ENCODE peak calls at places on chromosomes 7 and 10, in nine cellular contexts. U is B cell; I is astrocyte of the cerebellum; T is AG09309; M is activated CD8-positive, alpha-beta memory T cell treated with anti-CD3 and anti-CD28 coated beads for 24 hours; X is naive B cell; C is aorta; Z is stimulated activated naive CD4-positive, alpha-beta T cell; R is stimulated activated naive CD8-positive, alpha-beta T cell treated with anti-CD3 and anti-CD28 coated beads, Interleukin-15, amount 100 ng/mL, for 72 hours. H is an unnamed sample.

GRCh38 chr7:100983451-100984187 is 14.3 kb downstream of the MUC12 start:
- DNase-seq in U (no peak), I (no peak), T (peak), M (no peak), X (no peak), C (peak), Z (no peak), R (no peak), H (no peak)

GRCh38 chr10:61271127-61271780 is 181.9 kb downstream of the TMEM26 start:
- DNase-seq in U (no peak), I (no peak), T (peak), M (no peak), X (no peak), C (no peak), Z (no peak), R (no peak), H (no peak)

GRCh38 chr10:105206616-105207015 is 565.5 kb downstream of the SORCS3 start:
- DNase-seq in U (no peak), I (no peak), T (no peak), M (no peak), X (no peak), C (no peak), Z (no peak), R (no peak), H (no peak)

GRCh38 chr7:28958235-28958945 is at the start of gene TRIL:
- DNase-seq in U (no peak), I (peak), T (no peak), M (peak), X (no peak), C (peak), Z (no peak), R (no peak), H (peak)

GRCh38 chr10:44463511-44464121 is 78.7 kb upstream of the CXCL12 start:
- DNase-seq in U (no peak), I (peak), T (peak), M (no peak), X (no peak), C (peak), Z (no peak), R (no peak), H (peak)

GRCh38 chr10:3887885-3888476 is 103.0 kb upstream of the KLF6 start:
- DNase-seq in U (no peak), I (peak), T (peak), M (peak), X (no peak), C (peak), Z (no peak), R (no peak), H (peak)

GRCh38 chr10:78579995-78580394 is 488.8 kb upstream of the ZMIZ1 start:
- DNase-seq in U (no peak), I (peak), T (no peak), M (no peak), X (no peak), C (peak), Z (no peak), R (no peak), H (peak)

GRCh38 chr7:461118-461452 is 58.6 kb downstream of the PDGFA start:
- DNase-seq in U (no peak), I (no peak), T (no peak), M (no peak), X (no peak), C (no peak), Z (no peak), R (no peak), H (no peak)

GRCh38 chr7:150978136-150978789 is at the start of gene KCNH2:
- DNase-seq in U (no peak), I (no peak), T (no peak), M (no peak), X (no peak), C (no peak), Z (peak), R (no peak), H (no peak)

GRCh38 chr7:108083980-108084379 is 46.2 kb downstream of the LAMB4 start:
- DNase-seq in U (no peak), I (no peak), T (no peak), M (no peak), X (no peak), C (no peak), Z (no peak), R (no peak), H (no peak)

GRCh38 chr10:63885159-63885558 is 364.0 kb downstream of the REEP3 start:
- DNase-seq in U (no peak), I (no peak), T (no peak), M (no peak), X (no peak), C (no peak), Z (no peak), R (no peak), H (no peak)

GRCh38 chr10:61628875-61629513 is 33.7 kb upstream of the CABCOCO1 start:
- DNase-seq in U (no peak), I (peak), T (peak), M (no peak), X (no peak), C (no peak), Z (no peak), R (no peak), H (peak)

GRCh38 chr7:122303971-122304603 is 463 bp downstream of the FEZF1 start:
- DNase-seq in U (no peak), I (no peak), T (no peak), M (no peak), X (no peak), C (peak), Z (no peak), R (no peak), H (no peak)

GRCh38 chr7:33418251-33418701 is 288.9 kb downstream of the BBS9 start:
- DNase-seq in U (no peak), I (peak), T (no peak), M (no peak), X (no peak), C (no peak), Z (no peak), R (no peak), H (no peak)

GRCh38 chr10:71712572-71713134 is 6.9 kb downstream of the C10orf105 start:
- DNase-seq in U (no peak), I (no peak), T (no peak), M (peak), X (no peak), C (peak), Z (peak), R (no peak), H (no peak)